ENCODE peak calls at places on chromosome 5, in four cellular contexts. W is MCF 10A, K is glutamatergic neuron, Z is WTC11. U is an unnamed sample.

GRCh38 chr5:19626218-19626617 is 361.8 kb downstream of the CDH18 start:
- DNase-seq in W (no peak), K (no peak), Z (no peak), U (no peak)

GRCh38 chr5:73816656-73817420 is 190.8 kb downstream of the ARHGEF28 start:
- DNase-seq in W (peak; percentile 84), K (no peak), Z (no peak), U (no peak)

GRCh38 chr5:74184649-74185048 is 455.9 kb downstream of the ENC1 start:
- DNase-seq in W (no peak), K (no peak), Z (no peak), U (no peak)

GRCh38 chr5:143435207-143435657 is 31.7 kb upstream of the NR3C1 start:
- DNase-seq in W (peak; percentile 38), K (no peak), Z (no peak), U (no peak)

GRCh38 chr5:76529464-76530344 is 93.5 kb downstream of the F2RL2 start:
- DNase-seq in W (no peak), K (no peak), Z (no peak), U (no peak)

GRCh38 chr5:133944263-133945230 is 23.9 kb downstream of the C5orf15 start:
- DNase-seq in W (peak; percentile 80), K (peak; percentile 79), Z (peak; percentile 74), U (peak; percentile 63)

GRCh38 chr5:151094054-151094858 is 13.4 kb upstream of the TNIP1 start:
- DNase-seq in W (peak; percentile 69), K (no peak), Z (no peak), U (no peak)

GRCh38 chr5:101976933-101977332 is 319.2 kb downstream of the SLCO4C1 start:
- DNase-seq in W (no peak), K (no peak), Z (no peak), U (no peak)

GRCh38 chr5:95901676-95902646 is 59.7 kb downstream of the ELL2 start:
- DNase-seq in W (peak; percentile 87), K (no peak), Z (no peak), U (no peak)

GRCh38 chr5:16558984-16559629 is 57.7 kb downstream of the RETREG1 start:
- DNase-seq in W (no peak), K (no peak), Z (peak; percentile 25), U (no peak)

GRCh38 chr5:31750215-31750614 is 111.3 kb downstream of the PDZD2 start:
- DNase-seq in W (no peak), K (no peak), Z (no peak), U (no peak)

GRCh38 chr5:31757813-31758212 is 118.9 kb downstream of the PDZD2 start:
- DNase-seq in W (no peak), K (no peak), Z (no peak), U (no peak)

GRCh38 chr5:31755299-31756053 is 116.5 kb downstream of the PDZD2 start:
- DNase-seq in W (no peak), K (no peak), Z (no peak), U (no peak)

GRCh38 chr5:31751620-31752019 is 112.7 kb downstream of the PDZD2 start:
- DNase-seq in W (no peak), K (no peak), Z (no peak), U (no peak)

DNA sequence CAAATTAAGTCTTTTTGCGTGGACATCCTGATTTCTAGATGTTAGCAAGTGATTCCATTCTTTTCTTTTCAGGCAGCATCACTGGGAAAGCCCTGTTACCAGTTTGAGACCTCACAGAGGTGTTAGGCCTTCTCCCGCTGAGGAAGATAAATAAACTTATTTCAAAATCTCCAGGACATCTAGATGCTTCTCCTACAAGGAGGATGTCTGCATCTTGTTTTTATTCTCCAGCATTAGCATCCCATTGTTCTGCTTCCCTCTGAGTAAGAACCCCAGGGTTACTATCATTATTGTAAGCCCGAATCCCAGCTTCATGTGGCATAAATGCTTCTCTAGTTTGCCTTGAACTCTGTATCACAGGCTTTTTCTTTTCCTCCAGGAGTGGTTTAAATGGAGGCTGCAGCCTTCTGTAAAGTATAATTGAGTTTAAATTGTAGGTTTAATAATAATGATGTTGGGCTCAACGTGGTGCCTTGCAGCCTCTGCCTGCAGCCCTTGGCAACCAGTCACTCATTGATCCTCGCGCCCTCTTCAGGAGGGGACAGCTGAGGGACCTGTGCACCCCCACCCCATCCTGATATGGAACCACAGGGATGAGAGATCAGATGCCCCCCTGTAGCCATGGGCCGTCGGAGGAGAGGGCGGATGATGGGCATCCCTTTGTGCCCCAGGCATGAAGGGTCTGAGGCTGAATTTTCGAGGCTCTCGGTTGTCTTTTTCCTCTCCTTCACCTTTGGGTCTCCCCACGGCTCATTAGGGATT is 115.0 kb downstream of the PDZD2 start:
- DNase-seq in W (no peak), K (no peak), Z (peak; percentile 31), U (no peak)
- TF ChIP-seq CTCF in W (no peak), K (no peak), Z (no peak), U (no peak)

DNA sequence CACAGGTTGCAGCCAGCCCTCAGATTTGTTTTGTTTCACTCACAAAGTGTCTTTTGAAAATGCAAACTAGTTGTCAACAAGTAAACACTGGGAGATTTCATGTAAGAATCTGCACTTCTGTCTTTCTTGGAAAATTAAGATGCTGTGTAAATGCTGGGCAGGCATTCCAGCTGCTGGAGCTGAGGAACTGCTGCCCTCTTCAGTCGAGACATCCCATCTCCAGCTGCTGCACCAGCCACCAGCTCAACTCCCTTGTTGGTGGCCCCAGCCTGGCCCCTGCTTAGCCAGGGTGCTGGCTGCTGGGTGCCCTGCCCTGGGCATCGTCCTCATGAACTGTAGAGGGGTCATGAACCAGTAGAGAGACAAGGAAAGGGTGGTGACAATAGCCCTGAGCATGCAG is 33.1 kb upstream of the AFAP1L1 start:
- DNase-seq in W (no peak), K (no peak), Z (no peak), U (no peak)
- TF ChIP-seq CTCF in W (no peak), K (no peak), Z (no peak), U (no peak)

DNA sequence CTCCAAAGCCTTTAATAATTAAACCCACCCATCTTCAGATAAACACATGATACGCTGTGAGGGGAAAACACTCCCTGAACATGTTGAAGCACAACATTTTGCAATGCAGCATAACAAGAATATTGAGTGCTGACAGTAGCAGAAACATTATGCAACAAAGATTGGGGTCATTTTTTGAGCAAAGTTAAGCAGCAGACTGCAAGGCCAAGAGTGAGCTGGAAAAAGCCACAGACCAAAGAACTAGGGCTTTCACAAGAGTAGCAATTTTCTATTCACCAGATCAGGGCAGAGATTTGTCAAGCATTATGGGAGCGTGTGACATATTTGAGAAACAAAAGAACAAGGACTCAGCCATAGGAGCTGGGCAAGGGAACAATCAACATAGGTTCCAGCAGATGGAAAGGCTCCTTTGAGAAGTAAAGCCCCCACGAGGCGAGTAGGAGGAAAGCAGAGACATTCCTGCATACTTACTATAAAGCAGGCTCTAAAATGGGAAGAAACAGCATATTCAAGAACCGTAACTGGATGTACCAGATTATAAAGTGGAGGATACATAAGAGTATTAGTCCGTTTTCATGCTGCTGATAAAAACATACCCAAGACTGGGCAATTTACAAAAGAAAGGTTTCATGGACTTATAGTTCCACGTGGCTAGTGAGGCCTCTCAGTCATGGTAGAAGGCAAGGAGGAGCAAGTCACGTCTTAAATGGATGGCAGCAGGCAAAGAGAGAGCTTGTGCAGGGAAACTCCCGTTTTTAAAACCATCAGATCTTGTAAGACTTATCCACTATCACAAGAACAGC is 4.8 kb upstream of the TTC23L start:
- DNase-seq in W (no peak), K (no peak), Z (no peak), U (no peak)
- TF ChIP-seq CTCF in W (no peak), K (no peak), Z (peak; percentile 12), U (no peak)

GRCh38 chr5:176816791-176817272 is 6.5 kb downstream of the UNC5A start:
- DNase-seq in W (no peak), K (no peak), Z (no peak), U (no peak)

GRCh38 chr5:176819476-176819875 is 9.1 kb downstream of the UNC5A start:
- DNase-seq in W (no peak), K (no peak), Z (no peak), U (no peak)

GRCh38 chr5:176818391-176819098 is 8.2 kb downstream of the UNC5A start:
- DNase-seq in W (no peak), K (no peak), Z (no peak), U (no peak)

GRCh38 chr5:176817369-176817841 is 7.0 kb downstream of the UNC5A start:
- DNase-seq in W (no peak), K (peak; percentile 53), Z (peak; percentile 58), U (no peak)

DNA sequence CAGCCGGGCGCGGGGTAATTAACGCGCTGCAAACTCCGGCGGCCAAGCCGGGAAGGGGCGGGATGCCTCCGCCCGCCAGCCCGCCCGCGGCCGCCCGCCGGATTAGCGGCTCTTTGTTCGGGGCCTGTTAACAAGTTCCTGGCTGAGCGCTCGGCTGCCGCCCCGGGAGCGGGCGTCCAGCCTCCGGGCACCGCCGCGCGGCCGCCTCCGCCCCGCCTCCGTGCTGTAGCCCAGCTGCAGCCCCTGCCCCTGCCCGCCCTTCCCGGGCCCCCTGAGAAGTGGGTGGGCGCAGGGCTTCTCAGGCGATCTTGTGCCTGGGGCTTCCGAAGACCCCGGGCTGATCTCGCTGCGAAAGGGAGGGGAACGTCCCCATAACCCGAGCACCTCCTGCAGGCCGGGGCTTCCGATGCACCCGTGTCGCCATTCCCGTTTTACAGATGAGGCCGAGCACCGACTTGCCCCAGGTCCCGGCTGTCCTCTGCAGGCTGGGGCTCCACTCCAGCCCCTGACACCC is 7.6 kb downstream of the UNC5A start:
- DNase-seq in W (no peak), K (peak; percentile 79), Z (peak; percentile 73), U (peak; percentile 62)
- TF ChIP-seq CTCF in W (peak; percentile 24), K (peak; percentile 59), Z (no peak), U (no peak)

DNA sequence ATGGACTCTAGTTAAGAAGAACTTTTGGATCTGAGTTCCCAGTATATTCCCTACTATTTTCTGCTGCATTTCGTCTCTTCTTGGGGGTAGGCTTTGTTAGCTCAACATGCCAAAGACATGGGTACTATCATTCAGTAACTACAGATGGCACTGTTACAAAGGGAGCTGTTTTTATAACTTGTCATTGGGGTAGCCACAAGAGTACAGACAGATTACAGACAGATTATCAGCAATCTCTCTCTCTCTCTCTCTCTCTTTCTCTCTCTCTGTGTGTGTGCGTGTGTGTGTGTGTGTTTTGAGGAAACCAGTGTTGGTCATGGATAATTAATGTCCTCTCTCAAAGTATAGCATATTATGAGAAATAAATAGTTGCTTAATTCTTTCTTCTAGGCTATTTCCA is 116.1 kb downstream of the WDR70 start:
- DNase-seq in W (peak; percentile 13), K (no peak), Z (no peak), U (no peak)
- TF ChIP-seq CTCF in W (no peak), K (no peak), Z (no peak), U (no peak)